ENCODE peak calls at places on chromosomes 7 and 10, in four cellular contexts. One of them, this sample, is unnamed.

GRCh38 chr10:12042409-12042796 is 206 bp downstream of the UPF2 start:
- DNase-seq in hypothalamus: no peak
- DNase-seq in HEK293T: no peak
- DNase-seq in CD8-positive, alpha-beta T cell: peak
- DNase-seq in this sample: peak

GRCh38 chr7:47093254-47093798 is 488.6 kb downstream of the TNS3 start:
- DNase-seq in hypothalamus: no peak
- DNase-seq in HEK293T: no peak
- DNase-seq in CD8-positive, alpha-beta T cell: no peak
- DNase-seq in this sample: no peak

GRCh38 chr10:60042262-60042661 is 135.9 kb upstream of the CCDC6 start:
- DNase-seq in hypothalamus: no peak
- DNase-seq in HEK293T: no peak
- DNase-seq in CD8-positive, alpha-beta T cell: no peak
- DNase-seq in this sample: no peak

GRCh38 chr7:64875258-64875657 is 27.8 kb upstream of the ZNF273 start:
- DNase-seq in hypothalamus: no peak
- DNase-seq in HEK293T: peak
- DNase-seq in CD8-positive, alpha-beta T cell: no peak
- DNase-seq in this sample: no peak

GRCh38 chr10:109765838-109766237 is 157.5 kb downstream of the XPNPEP1 start:
- DNase-seq in hypothalamus: no peak
- DNase-seq in HEK293T: no peak
- DNase-seq in CD8-positive, alpha-beta T cell: no peak
- DNase-seq in this sample: no peak

GRCh38 chr7:81462672-81463071 is 307.2 kb downstream of the HGF start:
- DNase-seq in hypothalamus: no peak
- DNase-seq in HEK293T: no peak
- DNase-seq in CD8-positive, alpha-beta T cell: no peak
- DNase-seq in this sample: no peak

GRCh38 chr10:23693895-23694294 is 255.0 kb downstream of the OTUD1 start:
- DNase-seq in hypothalamus: no peak
- DNase-seq in HEK293T: no peak
- DNase-seq in CD8-positive, alpha-beta T cell: no peak
- DNase-seq in this sample: no peak

GRCh38 chr7:91443862-91444261 is 179.6 kb downstream of the FZD1 start:
- DNase-seq in hypothalamus: no peak
- DNase-seq in HEK293T: no peak
- DNase-seq in CD8-positive, alpha-beta T cell: no peak
- DNase-seq in this sample: no peak

GRCh38 chr10:61900829-61901783 is at the start of gene ARID5B:
- DNase-seq in hypothalamus: peak
- DNase-seq in HEK293T: peak
- DNase-seq in CD8-positive, alpha-beta T cell: no peak
- DNase-seq in this sample: peak